ENCODE peak calls at places on chromosomes 7 and 10, in seven cellular contexts. K, P, L, T, N, Z and W are unnamed samples.

GRCh38 chr7:139153832-139154231 is 44.3 kb upstream of the ZC3HAV1 start:
- DNase-seq in N (no peak), L (no peak), K (no peak), T (no peak), P (no peak), Z (peak), W (no peak)

GRCh38 chr7:122803323-122803722 is 82.9 kb downstream of the CADPS2 start:
- DNase-seq in T (no peak), K (peak), Z (peak), L (no peak), N (no peak), P (no peak), W (no peak)

GRCh38 chr10:69102429-69102828 is 14.5 kb downstream of the SRGN start:
- DNase-seq in P (no peak), Z (no peak), L (no peak), N (no peak), K (no peak), T (no peak), W (no peak)

GRCh38 chr10:49388161-49388560 is 7.7 kb downstream of the DRGX start:
- DNase-seq in P (no peak), T (no peak), K (no peak), Z (no peak), N (no peak), L (peak), W (no peak)

GRCh38 chr10:118856106-118856505 is 101.3 kb upstream of the CACUL1 start:
- DNase-seq in P (no peak), Z (no peak), T (no peak), K (no peak), L (no peak), N (no peak), W (no peak)

GRCh38 chr7:129503725-129504124 is 1.4 kb downstream of the SMKR1 start:
- DNase-seq in K (no peak), N (no peak), Z (no peak), P (peak), T (no peak), L (no peak), W (no peak)

GRCh38 chr10:132957131-132957530 is 14.8 kb upstream of the CFAP46 start:
- DNase-seq in Z (no peak), K (no peak), N (no peak), T (no peak), L (no peak), P (peak), W (no peak)

GRCh38 chr7:70764701-70765208 is 367.2 kb upstream of the GALNT17 start:
- DNase-seq in L (no peak), K (no peak), T (no peak), P (no peak), N (no peak), Z (no peak), W (no peak)

GRCh38 chr10:104478380-104478779 is 124.7 kb downstream of the CFAP58 start:
- DNase-seq in P (no peak), K (no peak), L (no peak), T (no peak), Z (no peak), N (no peak), W (no peak)

GRCh38 chr7:1418505-1419309 is 40.6 kb downstream of the MICALL2 start:
- DNase-seq in T (peak), N (no peak), Z (no peak), P (no peak), L (peak), K (no peak), W (no peak)

GRCh38 chr7:156460861-156461632 is 179.5 kb upstream of the RNF32 start:
- DNase-seq in T (no peak), N (no peak), K (no peak), Z (no peak), L (no peak), P (no peak), W (no peak)

GRCh38 chr10:78190051-78190450 is 156.4 kb downstream of the RPS24 start:
- DNase-seq in L (no peak), N (no peak), K (no peak), T (no peak), P (no peak), Z (no peak), W (no peak)

GRCh38 chr10:36281871-36282331 is 639.8 kb upstream of the FZD8 start:
- DNase-seq in N (no peak), Z (no peak), K (no peak), P (no peak), L (no peak), T (no peak), W (no peak)

GRCh38 chr7:157010588-157011332 is at the start of gene MNX1:
- DNase-seq in Z (no peak), L (peak), T (peak), N (no peak), K (peak), P (peak), W (no peak)

GRCh38 chr7:29988391-29989256 is 977 bp downstream of the SCRN1 start:
- DNase-seq in P (peak), N (no peak), L (peak), T (peak), K (peak), Z (peak), W (peak)

GRCh38 chr7:5636914-5637313 is 144.5 kb downstream of the RNF216 start:
- DNase-seq in K (peak), Z (peak), T (no peak), P (no peak), L (no peak), N (no peak), W (no peak)

GRCh38 chr7:70193514-70193913 is 595.2 kb downstream of the AUTS2 start:
- DNase-seq in L (peak), P (no peak), K (no peak), Z (peak), T (no peak), N (no peak), W (no peak)

GRCh38 chr10:125785831-125786230 is 10.2 kb upstream of the MMP21 start:
- DNase-seq in T (no peak), K (no peak), Z (no peak), N (no peak), P (no peak), L (no peak), W (no peak)

GRCh38 chr7:31488562-31489203 is 25.2 kb upstream of the ITPRID1 start:
- DNase-seq in P (peak), K (peak), L (peak), N (no peak), T (peak), Z (peak), W (no peak)

GRCh38 chr10:22803201-22803895 is 89.0 kb upstream of the PIP4K2A start:
- DNase-seq in N (no peak), P (no peak), Z (peak), T (no peak), K (no peak), L (no peak), W (no peak)

GRCh38 chr10:10361486-10361885 is 656.2 kb upstream of the CELF2 start:
- DNase-seq in P (no peak), T (peak), N (no peak), K (no peak), Z (no peak), L (no peak), W (no peak)

GRCh38 chr10:112394475-112394875 is 20.6 kb downstream of the ACSL5 start:
- DNase-seq in Z (no peak), T (no peak), K (no peak), L (no peak), P (no peak), N (no peak), W (no peak)

GRCh38 chr7:28768577-28769147 is 189.5 kb downstream of the TRIL start:
- DNase-seq in K (no peak), L (no peak), T (no peak), P (no peak), Z (peak), N (no peak), W (no peak)

GRCh38 chr7:155806096-155806871 is 6.0 kb downstream of the SHH start:
- DNase-seq in N (no peak), Z (no peak), L (no peak), P (no peak), T (no peak), K (peak), W (peak)

GRCh38 chr7:22240904-22241571 is 115.9 kb downstream of the RAPGEF5 start:
- DNase-seq in L (no peak), K (no peak), T (no peak), P (no peak), N (no peak), Z (no peak), W (no peak)

GRCh38 chr10:3398825-3399646 is 226.5 kb upstream of the PITRM1 start:
- DNase-seq in T (no peak), P (no peak), N (no peak), L (peak), K (no peak), Z (no peak), W (no peak)

GRCh38 chr10:5446390-5446926 is 34.1 kb downstream of the NET1 start:
- DNase-seq in N (no peak), T (peak), K (peak), Z (peak), L (peak), P (peak), W (peak)

GRCh38 chr10:100101526-100102076 is 19.9 kb upstream of the CPN1 start:
- DNase-seq in P (peak), L (no peak), Z (no peak), N (no peak), T (no peak), K (no peak), W (no peak)

GRCh38 chr7:5425507-5426225 is 2.0 kb upstream of the TNRC18 start:
- DNase-seq in N (no peak), P (peak), L (peak), T (peak), Z (peak), K (peak), W (no peak)

GRCh38 chr7:140696024-140696678 is 357 bp upstream of the NDUFB2 start:
- DNase-seq in T (no peak), N (peak), Z (peak), L (peak), K (peak), P (peak), W (peak)

GRCh38 chr10:62083413-62083794 is 181.9 kb downstream of the ARID5B start:
- DNase-seq in L (no peak), P (no peak), T (no peak), Z (peak), N (no peak), K (no peak), W (no peak)

GRCh38 chr10:93600446-93600860 is 582 bp downstream of the RBP4 start:
- DNase-seq in K (no peak), P (peak), L (no peak), N (no peak), T (peak), Z (no peak), W (no peak)
- TF ChIP-seq CTCF in K (no peak), P (no peak), L (no peak), N (no peak), T (no peak), Z (no peak), W (no peak)

GRCh38 chr7:127239814-127240213 is 12.9 kb downstream of the GRM8 start:
- DNase-seq in N (no peak), T (peak), L (no peak), Z (no peak), P (no peak), K (no peak), W (no peak)
- TF ChIP-seq CTCF in N (no peak), T (peak), L (peak), Z (no peak), P (no peak), K (peak), W (peak)

GRCh38 chr10:108362306-108362705 is 1197.8 kb upstream of the SORCS1 start:
- DNase-seq in N (no peak), L (no peak), T (no peak), Z (no peak), P (no peak), K (no peak), W (no peak)

GRCh38 chr10:108363566-108363965 is 1199.1 kb upstream of the SORCS1 start:
- DNase-seq in N (no peak), K (no peak), Z (no peak), T (no peak), P (no peak), L (no peak), W (no peak)

GRCh38 chr10:108362956-108363355 is 1198.5 kb upstream of the SORCS1 start:
- DNase-seq in P (no peak), T (no peak), K (no peak), L (no peak), N (no peak), Z (no peak), W (no peak)

GRCh38 chr10:108360187-108360586 is 1195.7 kb upstream of the SORCS1 start:
- DNase-seq in Z (peak), K (no peak), N (no peak), T (no peak), P (no peak), L (no peak), W (no peak)

DNA sequence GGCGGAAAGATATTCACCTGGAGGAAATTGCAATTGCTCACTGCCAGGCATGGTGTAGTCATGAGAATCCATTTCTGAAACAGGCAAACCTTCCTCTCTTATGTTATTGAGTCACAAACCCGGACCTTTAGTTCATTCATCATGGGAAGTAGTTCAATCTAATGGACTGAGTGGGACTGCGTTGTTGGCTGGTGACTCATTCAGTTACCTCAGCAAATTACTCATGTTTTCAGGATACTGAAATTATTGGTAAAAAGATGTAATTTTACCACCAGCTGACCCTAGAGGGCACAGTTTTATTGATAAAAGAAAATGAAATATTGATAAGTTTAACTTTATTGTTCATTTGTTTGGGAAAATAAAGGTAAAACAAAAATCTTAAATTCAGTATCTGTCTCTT is 1194.4 kb upstream of the SORCS1 start:
- DNase-seq in T (no peak), N (no peak), Z (peak), L (peak), K (no peak), P (no peak), W (no peak)
- TF ChIP-seq CTCF in T (no peak), N (no peak), Z (peak), L (peak), K (no peak), P (no peak), W (no peak)

GRCh38 chr7:42910306-42910705 is 1.6 kb downstream of the C7orf25 start:
- DNase-seq in Z (no peak), P (no peak), L (no peak), K (no peak), T (no peak), N (no peak), W (no peak)

GRCh38 chr7:42914009-42914725 is 2.3 kb upstream of the C7orf25 start:
- DNase-seq in Z (peak), T (no peak), K (no peak), P (no peak), L (no peak), N (no peak), W (no peak)

GRCh38 chr7:42913591-42913990 is 1.7 kb upstream of the C7orf25 start:
- DNase-seq in Z (peak), K (no peak), P (no peak), L (no peak), T (no peak), N (no peak), W (no peak)

GRCh38 chr7:42914726-42915045 is 2.8 kb upstream of the C7orf25 start:
- DNase-seq in K (no peak), Z (peak), L (no peak), N (no peak), P (no peak), T (no peak), W (no peak)

GRCh38 chr7:42911482-42912447 is at the start of gene C7orf25:
- DNase-seq in P (peak), K (peak), Z (peak), N (peak), L (peak), T (peak), W (peak)
- TF ChIP-seq CTCF in P (no peak), K (no peak), Z (no peak), N (no peak), L (no peak), T (no peak), W (no peak)

GRCh38 chr10:34654211-34654610 is 160.9 kb downstream of the PARD3 start:
- DNase-seq in K (no peak), N (no peak), L (no peak), Z (no peak), T (no peak), P (no peak), W (no peak)

GRCh38 chr10:34653530-34653929 is 161.6 kb downstream of the PARD3 start:
- DNase-seq in T (no peak), P (no peak), N (no peak), K (no peak), L (no peak), Z (no peak), W (no peak)

GRCh38 chr10:34658934-34659333 is 156.2 kb downstream of the PARD3 start:
- DNase-seq in Z (no peak), K (no peak), N (no peak), P (no peak), L (no peak), T (no peak), W (no peak)

GRCh38 chr10:34656676-34657075 is 158.4 kb downstream of the PARD3 start:
- DNase-seq in T (no peak), K (no peak), Z (no peak), N (no peak), P (no peak), L (no peak), W (no peak)

GRCh38 chr10:34655286-34656170 is 159.6 kb downstream of the PARD3 start:
- DNase-seq in T (peak), L (peak), N (peak), K (peak), P (no peak), Z (peak), W (no peak)
- TF ChIP-seq CTCF in T (peak), L (peak), N (peak), K (peak), P (peak), Z (peak), W (peak)

GRCh38 chr10:17290226-17290625 is 62.2 kb downstream of the VIM start:
- DNase-seq in K (no peak), T (no peak), L (no peak), Z (peak), P (no peak), N (no peak), W (no peak)
- TF ChIP-seq CTCF in K (no peak), T (no peak), L (peak), Z (peak), P (peak), N (peak), W (no peak)

GRCh38 chr7:132584796-132585494 is 8.7 kb upstream of the PLXNA4 start:
- DNase-seq in T (no peak), P (no peak), K (no peak), Z (no peak), L (no peak), N (no peak), W (no peak)

GRCh38 chr7:132588596-132588995 is 12.3 kb upstream of the PLXNA4 start:
- DNase-seq in L (no peak), P (no peak), N (no peak), Z (no peak), K (no peak), T (no peak), W (no peak)

GRCh38 chr7:132592947-132593335 is 16.7 kb upstream of the PLXNA4 start:
- DNase-seq in Z (no peak), N (no peak), P (no peak), L (no peak), T (no peak), K (no peak), W (no peak)

GRCh38 chr7:132592238-132592946 is 16.1 kb upstream of the PLXNA4 start:
- DNase-seq in L (no peak), Z (no peak), K (no peak), P (no peak), T (no peak), N (no peak), W (no peak)

DNA sequence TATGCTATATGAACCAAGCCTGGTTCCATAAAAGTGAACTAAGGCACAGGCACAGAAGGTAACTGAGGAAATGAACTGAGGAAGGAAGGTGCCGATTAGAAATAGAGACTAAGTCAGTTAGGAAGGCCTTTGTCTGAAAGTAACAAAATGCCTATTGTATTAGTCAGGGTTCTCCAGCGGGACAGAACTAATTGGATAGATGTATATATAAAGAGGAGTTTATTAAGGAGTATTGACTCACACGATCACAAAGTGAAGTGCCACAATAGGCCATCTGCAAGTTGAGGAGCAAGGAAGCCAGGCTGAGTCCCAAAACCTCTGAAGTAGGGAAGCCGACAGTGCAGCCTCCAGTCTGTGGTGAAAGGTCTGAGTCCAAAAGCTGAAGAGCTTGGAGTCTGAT is 13.9 kb upstream of the PLXNA4 start:
- DNase-seq in T (no peak), Z (peak), P (no peak), L (no peak), N (no peak), K (no peak), W (no peak)
- TF ChIP-seq CTCF in T (no peak), Z (no peak), P (no peak), L (no peak), N (no peak), K (no peak), W (no peak)

GRCh38 chr10:120824864-120825263 is 26.3 kb upstream of the WDR11 start:
- DNase-seq in K (peak), N (no peak), Z (peak), L (peak), T (peak), P (no peak), W (no peak)
- TF ChIP-seq CTCF in K (peak), N (peak), Z (peak), L (peak), T (no peak), P (peak), W (peak)

DNA sequence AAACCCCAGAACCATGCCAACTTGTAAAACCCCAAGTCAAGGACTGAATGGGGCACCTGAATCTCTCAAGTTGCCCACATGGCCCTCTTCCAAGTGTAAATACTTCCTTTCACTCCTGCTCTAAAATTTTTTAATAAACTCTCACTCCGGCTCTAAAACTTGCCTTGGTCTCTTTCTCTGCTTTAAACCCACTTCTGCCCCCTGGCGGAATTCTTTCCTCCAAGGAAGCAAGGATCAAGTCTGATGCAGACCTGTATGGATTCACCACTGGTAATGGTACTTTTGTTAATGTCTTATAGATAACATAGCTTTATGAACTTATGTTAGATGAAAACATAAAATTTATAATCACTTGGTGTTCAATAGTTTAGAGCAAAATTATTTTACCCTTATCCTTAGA is 33.8 kb downstream of the SLC16A9 start:
- DNase-seq in L (peak), N (no peak), Z (no peak), K (peak), P (no peak), T (peak), W (no peak)
- TF ChIP-seq CTCF in L (peak), N (no peak), Z (no peak), K (no peak), P (no peak), T (peak), W (no peak)

GRCh38 chr10:17643339-17643754 is 604 bp upstream of the STAM start:
- DNase-seq in Z (no peak), P (peak), N (no peak), L (peak), K (no peak), T (peak), W (no peak)

GRCh38 chr10:17645591-17646345 is 1.8 kb downstream of the STAM start:
- DNase-seq in K (no peak), N (no peak), L (no peak), T (no peak), P (no peak), Z (no peak), W (no peak)

GRCh38 chr10:17647316-17647715 is 3.4 kb downstream of the STAM start:
- DNase-seq in Z (no peak), L (no peak), P (no peak), K (no peak), N (no peak), T (no peak), W (no peak)

GRCh38 chr10:17643755-17644484 is at the start of gene STAM:
- DNase-seq in L (peak), T (peak), Z (peak), N (peak), P (peak), K (peak), W (peak)

GRCh38 chr10:17644485-17644964 is 574 bp downstream of the STAM start:
- DNase-seq in N (no peak), P (no peak), Z (peak), K (no peak), L (peak), T (no peak), W (no peak)
- TF ChIP-seq CTCF in N (no peak), P (no peak), Z (no peak), K (no peak), L (no peak), T (no peak), W (no peak)